ENCODE peak calls at places on chromosomes 6 and 20, in seven cellular contexts. B is suprapubic skin, O is transverse colon, F is GM12891, H is prostate gland, T is breast epithelium, R is spleen. N is an unnamed sample.

GRCh38 chr6:147910254-147910653 is 401.8 kb downstream of the SAMD5 start:
- DNase-seq in T (no peak), F (no peak), H (no peak), R (no peak), O (no peak), B (no peak), N (no peak)

GRCh38 chr6:75210885-75211739 is 5.3 kb upstream of the COL12A1 start:
- DNase-seq in H (peak; percentile 59), B (no peak), O (peak; percentile 34), T (no peak), F (no peak), R (no peak), N (no peak)

GRCh38 chr20:57900226-57900905 is 190.6 kb upstream of the PMEPA1 start:
- DNase-seq in B (no peak), R (peak; percentile 55), H (no peak), T (no peak), F (no peak), O (no peak), N (no peak)

GRCh38 chr20:64053841-64054661 is 4.6 kb upstream of the SOX18 start:
- DNase-seq in R (peak; percentile 90), F (no peak), T (no peak), B (no peak), H (no peak), O (no peak), N (no peak)

GRCh38 chr6:135936606-135937005 is 85.1 kb downstream of the PDE7B start:
- DNase-seq in B (no peak), F (no peak), T (no peak), R (no peak), H (no peak), O (no peak), N (no peak)

GRCh38 chr6:78570044-78570443 is 297.3 kb upstream of the IRAK1BP1 start:
- DNase-seq in H (no peak), F (no peak), T (no peak), O (no peak), B (no peak), R (no peak), N (no peak)

GRCh38 chr6:166341915-166342292 is 441 bp downstream of the SFT2D1 start:
- DNase-seq in H (no peak), R (no peak), F (no peak), B (no peak), O (no peak), T (no peak), N (no peak)

GRCh38 chr6:12014027-12014872 is 2.1 kb downstream of the HIVEP1 start:
- DNase-seq in T (no peak), O (no peak), R (no peak), H (no peak), B (no peak), F (no peak), N (no peak)

GRCh38 chr6:40293824-40294188 is 293.4 kb downstream of the LRFN2 start:
- DNase-seq in O (no peak), T (no peak), B (no peak), H (no peak), R (no peak), F (no peak), N (no peak)

GRCh38 chr20:11193241-11193640 is 519.4 kb upstream of the JAG1 start:
- DNase-seq in H (no peak), R (no peak), T (no peak), F (no peak), B (no peak), O (no peak), N (no peak)

GRCh38 chr6:30763618-30764489 is 19.5 kb upstream of the IER3 start:
- DNase-seq in F (no peak), B (no peak), H (no peak), O (no peak), T (peak; percentile 70), R (no peak), N (no peak)

GRCh38 chr20:2402271-2402980 is 21.7 kb downstream of the TGM6 start:
- DNase-seq in B (no peak), T (no peak), F (no peak), O (no peak), R (no peak), H (no peak), N (peak; percentile 55)

GRCh38 chr6:147322299-147323162 is 118.3 kb downstream of the STXBP5 start:
- DNase-seq in F (peak; percentile 3), T (no peak), H (no peak), O (no peak), R (no peak), B (no peak), N (no peak)

GRCh38 chr6:5105146-5105545 is 20.0 kb downstream of the PPP1R3G start:
- DNase-seq in O (no peak), B (no peak), T (no peak), H (no peak), R (no peak), F (no peak), N (no peak)

GRCh38 chr6:45569210-45569945 is 191.6 kb upstream of the SUPT3H start:
- DNase-seq in T (no peak), O (no peak), R (no peak), H (no peak), B (no peak), F (no peak), N (peak; percentile 60)

GRCh38 chr20:38108438-38109024 is 56.5 kb downstream of the TGM2 start:
- DNase-seq in F (no peak), R (no peak), O (no peak), H (peak; percentile 56), T (peak; percentile 48), B (no peak), N (peak; percentile 94)

GRCh38 chr6:56862415-56863175 is 92.3 kb upstream of the BEND6 start:
- DNase-seq in R (no peak), T (no peak), O (no peak), F (no peak), B (no peak), H (no peak), N (no peak)

GRCh38 chr20:34299925-34300806 is 3.0 kb downstream of the AHCY start:
- DNase-seq in H (peak; percentile 36), R (no peak), O (no peak), F (no peak), B (no peak), T (no peak), N (no peak)

GRCh38 chr6:50714487-50715379 is 1.4 kb downstream of the TFAP2D start:
- DNase-seq in T (no peak), F (no peak), H (no peak), R (no peak), B (no peak), O (no peak), N (no peak)

GRCh38 chr6:169190144-169190584 is 63.5 kb downstream of the THBS2 start:
- DNase-seq in O (peak; percentile 27), R (no peak), T (peak; percentile 51), H (no peak), B (peak; percentile 90), F (no peak), N (peak; percentile 93)

GRCh38 chr20:63957690-63958441 is 1.6 kb upstream of the UCKL1 start:
- DNase-seq in R (peak; percentile 79), T (no peak), O (peak; percentile 89), B (no peak), F (no peak), H (no peak), N (no peak)

GRCh38 chr20:62132421-62132820 is 10.1 kb downstream of the LSM14B start:
- DNase-seq in T (no peak), O (no peak), H (no peak), F (no peak), R (no peak), B (no peak), N (no peak)

GRCh38 chr20:32446301-32447100 is 88.4 kb downstream of the ASXL1 start:
- DNase-seq in H (no peak), R (peak; percentile 67), B (peak; percentile 72), O (peak; percentile 6), F (no peak), T (no peak), N (no peak)
- TF ChIP-seq POLR2AphosphoS5 in H (no peak), R (peak; percentile 12), B (no peak), O (no peak), F (no peak), T (no peak), N (no peak)

GRCh38 chr6:149746147-149746946 is at the start of gene NUP43:
- DNase-seq in B (peak; percentile 97), T (peak; percentile 86), F (peak; percentile 64), O (peak; percentile 94), H (peak; percentile 84), R (peak; percentile 96), N (no peak)
- TF ChIP-seq POLR2A in B (no peak), T (no peak), F (peak; percentile 46), O (peak; percentile 52), H (no peak), R (peak; percentile 28), N (no peak)

DNA sequence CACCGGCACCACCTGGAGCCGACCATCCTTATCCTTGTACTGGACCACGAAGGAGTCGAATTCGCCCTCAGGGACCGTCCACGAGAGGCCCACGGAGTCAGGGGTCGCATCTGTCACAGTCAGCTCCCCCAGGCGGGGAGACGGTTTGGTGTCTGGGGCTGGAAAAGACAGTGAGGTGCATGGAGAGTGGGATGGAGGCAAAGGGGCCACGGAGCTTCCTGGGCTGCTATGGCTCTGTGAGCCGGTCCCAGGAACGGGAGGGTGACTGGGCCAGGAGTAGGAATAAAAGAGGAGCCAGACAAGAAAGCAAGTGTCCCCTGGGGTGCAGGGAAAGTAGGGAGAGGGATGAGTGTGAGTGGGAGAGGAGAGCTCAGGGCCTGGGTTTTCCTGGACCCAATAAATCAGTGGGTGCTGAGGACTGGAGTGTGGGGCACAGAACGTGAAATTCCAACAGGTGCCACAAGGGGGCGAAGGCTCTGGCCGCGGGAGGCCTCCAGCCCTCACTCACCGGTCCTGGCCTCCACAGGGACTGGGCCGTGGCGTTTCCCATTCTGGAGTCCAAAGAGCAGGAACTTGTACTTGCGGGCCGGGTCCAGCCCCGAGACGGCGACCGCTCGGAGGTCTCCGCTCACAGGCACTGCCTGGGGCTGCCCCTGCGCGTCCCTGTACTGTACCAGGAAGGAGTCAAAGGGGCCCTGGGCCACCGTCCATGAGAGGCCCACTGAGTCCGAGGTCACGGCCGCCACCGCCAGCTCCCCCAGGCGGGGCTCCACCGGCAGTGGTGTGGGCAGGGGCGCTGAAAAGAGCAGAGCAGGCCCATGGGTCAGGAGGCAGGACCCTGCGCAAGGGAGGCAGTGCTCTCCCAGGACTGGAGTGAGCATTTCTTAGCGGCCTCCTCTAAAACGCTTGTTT is 9.9 kb downstream of the CYP21A2 start:
- DNase-seq in R (peak; percentile 90), O (peak; percentile 80), F (peak; percentile 74), T (peak; percentile 39), B (peak; percentile 91), H (peak; percentile 45), N (no peak)
- TF ChIP-seq POLR2AphosphoS5 in R (peak; percentile 69), O (no peak), F (no peak), T (peak; percentile 38), B (no peak), H (peak; percentile 9), N (peak; percentile 46)

GRCh38 chr6:35019171-35019570 is 122.0 kb downstream of the TCP11 start:
- DNase-seq in H (no peak), F (no peak), O (no peak), R (no peak), B (no peak), T (no peak), N (no peak)

GRCh38 chr6:35016417-35017221 is 124.5 kb downstream of the TCP11 start:
- DNase-seq in B (no peak), O (no peak), T (no peak), H (no peak), F (no peak), R (no peak), N (no peak)

GRCh38 chr6:35018184-35018523 is 123.0 kb downstream of the TCP11 start:
- DNase-seq in R (no peak), O (no peak), H (no peak), B (no peak), F (no peak), T (no peak), N (no peak)

GRCh38 chr6:35018746-35019145 is 122.4 kb downstream of the TCP11 start:
- DNase-seq in T (no peak), O (no peak), B (no peak), F (no peak), H (no peak), R (no peak), N (no peak)

GRCh38 chr6:35017461-35018183 is 123.5 kb downstream of the TCP11 start:
- DNase-seq in H (no peak), T (no peak), B (no peak), F (no peak), O (peak; percentile 24), R (no peak), N (no peak)
- TF ChIP-seq POLR2A in H (no peak), T (no peak), B (peak; percentile 46), F (no peak), O (no peak), R (no peak), N (no peak)